ENCODE peak calls at places on chromosomes 12 and 14, in four cellular contexts. B is endodermal cell, K is colonic mucosa, S is SK-N-SH. O is an unnamed sample.

GRCh38 chr12:80269953-80270552 is 170.7 kb downstream of the OTOGL start:
- DNase-seq in B (peak; percentile 53), K (no peak), S (peak; percentile 10), O (peak; percentile 69)

GRCh38 chr14:85308531-85309300 is 221.2 kb upstream of the FLRT2 start:
- DNase-seq in B (no peak), K (no peak), S (no peak), O (no peak)

GRCh38 chr12:93146970-93147369 is 217.9 kb upstream of the EEA1 start:
- DNase-seq in B (no peak), K (no peak), S (no peak), O (no peak)

GRCh38 chr12:131818821-131819585 is 9.2 kb upstream of the MMP17 start:
- DNase-seq in B (no peak), K (no peak), S (no peak), O (no peak)

GRCh38 chr14:51302319-51303030 is 62.4 kb downstream of the TMX1 start:
- DNase-seq in B (no peak), K (no peak), S (no peak), O (peak; percentile 18)

GRCh38 chr14:99516156-99517045 is 35.2 kb downstream of the CCNK start:
- DNase-seq in B (peak; percentile 39), K (no peak), S (peak; percentile 19), O (no peak)

GRCh38 chr14:81062816-81063215 is 107.4 kb downstream of the TSHR start:
- DNase-seq in B (peak; percentile 78), K (no peak), S (peak; percentile 11), O (peak; percentile 22)

GRCh38 chr14:100104523-100105300 is 39.5 kb downstream of the EVL start:
- DNase-seq in B (no peak), K (no peak), S (no peak), O (peak; percentile 51)

GRCh38 chr12:16352481-16352880 is 5.0 kb downstream of the MGST1 start:
- DNase-seq in B (no peak), K (no peak), S (no peak), O (no peak)

GRCh38 chr14:68460541-68460940 is 332.3 kb downstream of the ZFP36L1 start:
- DNase-seq in B (no peak), K (no peak), S (no peak), O (no peak)

GRCh38 chr12:104846056-104846762 is 111.9 kb downstream of the SLC41A2 start:
- DNase-seq in B (no peak), K (no peak), S (no peak), O (no peak)

GRCh38 chr14:96783306-96784224 is 13.6 kb upstream of the VRK1 start:
- DNase-seq in B (no peak), K (no peak), S (no peak), O (peak; percentile 72)

GRCh38 chr12:6361834-6362233 is 13.5 kb downstream of the SCNN1A start:
- DNase-seq in B (no peak), K (peak; percentile 83), S (no peak), O (peak; percentile 94)

GRCh38 chr12:107436376-107436775 is 249.2 kb upstream of the PWP1 start:
- DNase-seq in B (peak; percentile 84), K (no peak), S (no peak), O (peak; percentile 83)

GRCh38 chr12:85923767-85924331 is 49.8 kb downstream of the NTS start:
- DNase-seq in B (no peak), K (no peak), S (peak; percentile 24), O (peak; percentile 38)

GRCh38 chr12:120903382-120903817 is 758 bp downstream of the SPPL3 start:
- DNase-seq in B (peak; percentile 81), K (peak; percentile 86), S (peak; percentile 81), O (peak; percentile 41)

GRCh38 chr12:6434205-6435180 is 10.3 kb upstream of the CD27 start:
- DNase-seq in B (peak; percentile 69), K (no peak), S (no peak), O (no peak)

GRCh38 chr12:96225003-96225855 is 31.1 kb downstream of the ELK3 start:
- DNase-seq in B (no peak), K (no peak), S (peak; percentile 43), O (no peak)

GRCh38 chr14:61925043-61925442 is 162.8 kb downstream of the SNAPC1 start:
- DNase-seq in B (peak; percentile 67), K (no peak), S (no peak), O (peak; percentile 64)

GRCh38 chr12:114920828-114921579 is 237.0 kb upstream of the TBX3 start:
- DNase-seq in B (peak; percentile 12), K (no peak), S (no peak), O (peak; percentile 94)

GRCh38 chr12:87931764-87932163 is 97.4 kb downstream of the C12orf50 start:
- DNase-seq in B (no peak), K (no peak), S (no peak), O (peak; percentile 16)

GRCh38 chr14:97976861-97977260 is 1179.7 kb downstream of the VRK1 start:
- DNase-seq in B (no peak), K (peak; percentile 74), S (no peak), O (peak; percentile 16)

GRCh38 chr14:91202234-91202974 is 42.1 kb downstream of the GPR68 start:
- DNase-seq in B (no peak), K (peak; percentile 32), S (no peak), O (no peak)

GRCh38 chr12:94717656-94718055 is 67.3 kb upstream of the TMCC3 start:
- DNase-seq in B (no peak), K (no peak), S (no peak), O (no peak)

GRCh38 chr14:35384386-35385041 is 20.0 kb downstream of the NFKBIA start:
- DNase-seq in B (no peak), K (peak; percentile 68), S (no peak), O (peak; percentile 44)

GRCh38 chr12:59067068-59067467 is 146.8 kb upstream of the LRIG3 start:
- DNase-seq in B (no peak), K (no peak), S (peak; percentile 28), O (no peak)

GRCh38 chr14:101216725-101217463 is 313.4 kb upstream of the RTL1 start:
- DNase-seq in B (no peak), K (no peak), S (no peak), O (no peak)

GRCh38 chr14:90577661-90578282 is 180.9 kb downstream of the CALM1 start:
- DNase-seq in B (no peak), K (no peak), S (no peak), O (no peak)

GRCh38 chr14:80576401-80576800 is 365.1 kb upstream of the DIO2 start:
- DNase-seq in B (peak; percentile 52), K (no peak), S (no peak), O (no peak)

DNA sequence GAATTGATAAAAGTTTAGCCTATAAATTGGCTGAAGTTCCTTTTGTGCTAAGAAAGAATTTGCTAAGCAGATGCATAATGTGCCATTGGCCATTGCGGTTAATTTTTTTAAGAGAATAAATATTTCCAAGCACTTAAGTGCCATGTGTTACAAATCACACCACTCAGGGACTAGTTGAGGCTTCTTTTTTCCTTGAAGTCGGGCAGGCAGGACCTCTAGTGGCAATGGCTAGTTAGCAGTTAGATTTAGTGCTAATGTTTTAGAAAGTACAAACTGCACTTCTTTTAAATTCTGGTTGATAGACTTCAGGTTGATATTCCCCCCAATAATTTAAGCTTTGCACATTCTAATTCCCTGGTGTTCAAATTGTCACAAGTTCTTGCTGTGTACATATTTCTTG is 294.3 kb downstream of the APAF1 start:
- DNase-seq in B (peak; percentile 78), K (no peak), S (peak; percentile 8), O (peak; percentile 42)
- TF ChIP-seq CTCF in B (peak; percentile 84), K (no peak), S (peak; percentile 64), O (peak; percentile 38)

DNA sequence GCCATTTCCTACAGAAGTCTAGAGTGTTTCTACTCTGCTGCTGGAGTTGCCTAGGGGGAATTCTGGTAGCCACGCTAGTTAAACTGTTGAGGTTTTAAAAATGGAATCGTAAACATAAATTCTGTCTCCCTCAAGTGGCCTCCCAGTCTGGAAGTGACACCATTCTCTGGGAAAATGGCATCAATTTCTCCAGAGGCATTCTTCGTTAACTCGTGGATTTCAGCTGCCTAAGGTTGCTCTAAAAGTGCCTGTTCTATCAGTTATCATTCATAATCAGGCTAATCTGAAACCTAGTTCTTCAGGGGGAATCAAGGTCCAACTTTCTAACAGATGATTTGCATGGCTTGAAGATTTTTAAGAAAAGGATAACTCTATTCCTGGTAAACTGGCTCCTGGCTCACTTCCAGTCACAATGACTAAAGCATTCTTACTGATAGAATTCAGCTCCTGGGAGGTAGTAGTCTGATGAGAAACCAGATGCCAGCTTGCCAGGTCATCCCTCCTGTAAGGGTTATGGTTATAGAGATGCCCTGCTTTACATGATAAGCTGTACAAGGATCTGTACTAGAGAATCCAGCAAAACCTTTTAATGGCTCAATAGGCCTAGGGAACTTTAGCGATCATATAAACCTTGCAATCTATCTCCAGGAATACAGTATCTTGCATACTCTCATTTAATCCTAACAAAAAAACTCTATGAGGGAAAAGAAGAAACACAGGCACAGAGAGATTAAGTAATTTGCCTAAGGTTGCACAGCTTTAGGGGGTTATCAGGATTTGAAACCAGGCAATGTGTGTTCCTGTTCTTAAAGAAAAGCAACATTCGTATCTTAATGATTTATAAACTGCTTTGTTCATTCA is 1.5 kb downstream of the L3HYPDH start:
- DNase-seq in B (no peak), K (peak; percentile 40), S (no peak), O (peak; percentile 90)
- TF ChIP-seq CTCF in B (no peak), K (no peak), S (peak; percentile 18), O (no peak)

DNA sequence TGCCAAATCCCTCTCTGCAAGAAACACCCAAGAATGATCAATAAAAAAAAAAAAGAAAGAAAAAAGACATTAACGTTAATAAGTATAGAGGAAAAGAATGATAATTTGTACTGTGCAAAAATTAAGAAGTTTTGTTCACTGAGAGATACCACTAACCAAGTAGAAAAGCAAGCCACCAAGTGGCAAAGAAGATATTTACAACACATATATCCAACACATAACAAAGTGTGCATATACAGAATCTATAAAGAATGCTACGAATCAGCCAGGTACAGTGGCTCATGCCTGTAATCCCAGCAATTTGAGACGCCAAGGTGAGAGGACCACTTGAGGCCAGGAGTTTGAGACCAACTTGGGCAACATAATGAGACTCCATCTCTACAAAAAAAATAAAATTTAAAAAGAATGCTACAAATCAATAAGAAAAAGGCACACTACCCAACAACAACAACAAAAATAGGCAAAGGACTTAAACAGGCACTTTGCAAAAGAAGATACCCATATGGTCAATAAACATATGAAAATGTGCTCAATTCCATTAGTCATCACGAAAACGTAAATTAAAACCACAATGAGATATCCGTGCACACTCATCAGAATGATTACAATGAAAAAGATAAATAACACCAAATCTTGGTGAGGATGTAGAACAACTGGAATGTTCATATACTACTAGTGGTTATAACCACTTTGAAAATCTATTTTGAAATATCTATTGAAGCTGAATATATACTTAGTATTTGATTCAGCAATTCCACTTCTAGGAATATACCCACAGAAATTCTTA is 19.8 kb downstream of the GALNT4 start:
- DNase-seq in B (no peak), K (no peak), S (no peak), O (no peak)
- TF ChIP-seq CTCF in B (peak; percentile 25), K (no peak), S (peak; percentile 21), O (no peak)

DNA sequence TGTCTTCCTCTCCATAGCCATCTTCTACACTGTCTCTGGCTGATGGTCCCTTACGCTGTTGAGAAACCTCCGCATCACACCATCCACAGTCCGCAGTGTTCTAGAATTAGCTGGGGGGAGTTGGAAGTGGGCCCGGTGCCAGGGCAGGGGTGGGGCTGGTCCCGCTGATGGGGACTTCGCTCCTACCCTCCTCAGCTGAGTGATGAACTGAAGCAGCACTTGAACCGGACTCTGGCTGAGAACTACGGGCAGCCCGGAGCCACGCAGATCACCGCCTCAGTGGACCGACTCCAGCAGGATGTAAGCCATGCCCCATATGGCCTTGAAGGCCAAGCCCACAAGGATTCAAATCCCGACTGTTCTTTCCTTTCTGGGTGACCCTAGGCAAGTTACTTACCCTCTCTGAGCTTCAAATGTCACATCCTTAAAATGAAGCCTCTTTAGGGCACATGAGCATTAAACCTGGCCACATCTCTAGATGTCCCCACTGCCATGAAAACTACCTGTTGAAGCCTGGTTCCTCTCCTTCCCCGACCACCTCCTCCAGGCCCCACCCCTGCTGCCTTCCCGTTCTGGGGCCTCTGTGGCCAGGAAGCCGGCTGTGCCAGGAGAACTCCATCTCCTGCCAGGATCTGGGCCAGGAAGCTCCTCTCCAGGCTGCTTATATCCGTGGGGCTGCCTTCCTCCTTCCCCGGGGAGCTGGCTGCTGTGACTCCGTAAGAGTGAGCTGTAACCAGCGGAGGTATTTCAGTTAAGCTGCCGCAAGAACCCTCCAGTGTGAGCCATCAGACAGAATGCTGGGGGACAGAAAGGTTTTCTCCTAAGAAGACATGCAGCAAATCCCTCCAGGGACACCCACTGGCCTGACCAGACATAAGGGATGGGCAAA is 53.1 kb downstream of the TSPAN11 start:
- DNase-seq in B (no peak), K (no peak), S (no peak), O (no peak)
- TF ChIP-seq CTCF in B (no peak), K (no peak), S (no peak), O (no peak)